ENCODE peak calls at places on chromosomes 13 and 19, in six cellular contexts. M is osteoblast, L is heart right ventricle, F is A549, D is left lung, H is upper lobe of right lung. Z is an unnamed sample.

GRCh38 chr19:50694815-50695145 is 24.8 kb downstream of the SHANK1 start:
- DNase-seq in M (no peak), L (no peak), F (no peak), D (no peak), H (no peak), Z (no peak)

GRCh38 chr13:113452942-113453901 is at the start of gene ADPRHL1:
- DNase-seq in M (no peak), L (peak; percentile 61), F (no peak), D (no peak), H (peak; percentile 55), Z (peak; percentile 64)

GRCh38 chr13:110944121-110944967 is 29.5 kb upstream of the ANKRD10 start:
- DNase-seq in M (peak; percentile 89), L (no peak), F (peak; percentile 65), D (no peak), H (no peak), Z (peak; percentile 54)

GRCh38 chr19:342801-343421 is 1.7 kb downstream of the MIER2 start:
- DNase-seq in M (peak; percentile 99), L (peak; percentile 46), F (no peak), D (peak; percentile 55), H (peak; percentile 73), Z (no peak)

GRCh38 chr13:54912367-54912766 is 1883.8 kb downstream of the OLFM4 start:
- DNase-seq in M (no peak), L (no peak), F (no peak), D (no peak), H (no peak), Z (no peak)

GRCh38 chr19:32178401-32178800 is 167.0 kb upstream of the ZNF507 start:
- DNase-seq in M (no peak), L (no peak), F (no peak), D (no peak), H (no peak), Z (peak; percentile 41)

GRCh38 chr13:106917024-106917491 is 349.1 kb upstream of the ARGLU1 start:
- DNase-seq in M (peak; percentile 65), L (peak; percentile 51), F (no peak), D (no peak), H (no peak), Z (no peak)

GRCh38 chr13:73722120-73722519 is 412.1 kb downstream of the KLF12 start:
- DNase-seq in M (peak; percentile 38), L (no peak), F (peak; percentile 21), D (no peak), H (no peak), Z (no peak)

GRCh38 chr19:16921766-16922591 is 33.2 kb downstream of the F2RL3 start:
- DNase-seq in M (no peak), L (no peak), F (no peak), D (peak; percentile 60), H (no peak), Z (no peak)

GRCh38 chr13:80030491-80030890 is 310.4 kb downstream of the SPRY2 start:
- DNase-seq in M (no peak), L (no peak), F (peak; percentile 67), D (no peak), H (peak; percentile 69), Z (no peak)

GRCh38 chr13:101916108-101916757 is 463.8 kb downstream of the ITGBL1 start:
- DNase-seq in M (peak; percentile 81), L (peak; percentile 40), F (peak; percentile 37), D (peak; percentile 69), H (peak; percentile 64), Z (no peak)

GRCh38 chr13:98970293-98970692 is 7.6 kb downstream of the DOCK9 start:
- DNase-seq in M (no peak), L (peak; percentile 35), F (no peak), D (no peak), H (no peak), Z (no peak)

GRCh38 chr13:86825410-86825809 is 845.8 kb upstream of the SLITRK5 start:
- DNase-seq in M (no peak), L (no peak), F (no peak), D (no peak), H (no peak), Z (no peak)

GRCh38 chr13:29763426-29764180 is 86.8 kb downstream of the UBL3 start:
- DNase-seq in M (no peak), L (no peak), F (no peak), D (no peak), H (no peak), Z (no peak)

GRCh38 chr19:45264781-45265317 is 13.8 kb downstream of the MARK4 start:
- DNase-seq in M (peak; percentile 73), L (no peak), F (no peak), D (no peak), H (no peak), Z (no peak)

GRCh38 chr13:49292742-49293498 is 45.2 kb downstream of the CDADC1 start:
- DNase-seq in M (peak; percentile 80), L (peak; percentile 57), F (no peak), D (no peak), H (no peak), Z (no peak)

GRCh38 chr13:34847751-34848150 is 94.3 kb upstream of the NBEA start:
- DNase-seq in M (no peak), L (no peak), F (no peak), D (no peak), H (no peak), Z (no peak)

GRCh38 chr13:34842466-34842865 is 99.6 kb upstream of the NBEA start:
- DNase-seq in M (no peak), L (no peak), F (no peak), D (no peak), H (no peak), Z (no peak)
- TF ChIP-seq CTCF in M (no peak), L (no peak), F (no peak), D (no peak), H (no peak), Z (no peak)

GRCh38 chr19:19618384-19619051 is at the start of gene PBX4:
- DNase-seq in M (peak; percentile 99), L (peak; percentile 89), F (peak; percentile 87), D (peak; percentile 98), H (peak; percentile 98), Z (no peak)
- H3K4me3 ChIP-seq in M (peak within 1 kb of the TSS; percentile 71), L (peak within 1 kb of the TSS; percentile 17), F (peak within 1 kb of the TSS; percentile 51), D (peak within 1 kb of the TSS; percentile 47), H (peak within 1 kb of the TSS; percentile 52), Z (peak within 1 kb of the TSS; percentile 70)

GRCh38 chr19:14826006-14826405 is 9.0 kb downstream of the OR7A5 start:
- DNase-seq in M (no peak), L (no peak), F (no peak), D (no peak), H (no peak), Z (no peak)
- H3K27ac ChIP-seq in M (no peak overlapping the region), L (no peak overlapping the region), F (no peak overlapping the region), D (no peak overlapping the region), H (no peak overlapping the region), Z (no peak overlapping the region)

GRCh38 chr19:5559804-5560133 is 8.0 kb downstream of the TINCR start:
- DNase-seq in M (peak; percentile 78), L (no peak), F (no peak), D (no peak), H (no peak), Z (no peak)

GRCh38 chr19:5563008-5563431 is 4.7 kb downstream of the TINCR start:
- DNase-seq in M (peak; percentile 75), L (no peak), F (peak; percentile 24), D (no peak), H (no peak), Z (no peak)

GRCh38 chr19:5562280-5562679 is 5.5 kb downstream of the TINCR start:
- DNase-seq in M (peak; percentile 11), L (no peak), F (no peak), D (no peak), H (no peak), Z (no peak)

GRCh38 chr19:5560156-5560555 is 7.6 kb downstream of the TINCR start:
- DNase-seq in M (peak; percentile 76), L (no peak), F (no peak), D (no peak), H (no peak), Z (no peak)

DNA sequence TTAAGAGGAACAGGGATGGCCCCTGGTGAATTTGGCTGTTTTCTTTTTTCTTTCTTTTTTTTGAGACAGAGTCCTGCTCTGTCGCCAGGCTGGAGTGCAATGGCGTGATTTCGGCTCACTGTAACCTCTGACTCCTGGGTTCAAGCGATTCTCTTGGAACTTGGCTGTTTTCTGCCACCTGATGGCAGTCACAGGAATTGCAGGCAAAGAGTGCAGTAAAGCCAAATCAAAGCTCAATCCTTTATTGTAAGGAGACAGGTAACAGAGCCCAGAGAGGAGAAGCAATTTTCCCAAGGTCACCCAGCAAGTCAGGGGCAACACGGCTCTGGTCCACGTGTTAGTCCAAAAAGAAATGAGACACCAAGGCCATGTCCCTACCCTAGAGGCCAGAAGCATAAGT is 6.2 kb downstream of the TINCR start:
- DNase-seq in M (no peak), L (no peak), F (no peak), D (no peak), H (no peak), Z (no peak)
- TF ChIP-seq CTCF in M (peak; percentile 37), L (peak; percentile 24), F (peak; percentile 24), D (no peak), H (peak; percentile 26), Z (no peak)

GRCh38 chr13:20714161-20714560 is 10.7 kb downstream of the IL17D start:
- DNase-seq in M (no peak), L (no peak), F (no peak), D (no peak), H (no peak), Z (no peak)
- H3K4me3 ChIP-seq in M (peak overlapping the region; percentile 69), L (no peak overlapping the region), F (no peak overlapping the region), D (no peak overlapping the region), H (no peak overlapping the region), Z (peak overlapping the region; percentile 54)

DNA sequence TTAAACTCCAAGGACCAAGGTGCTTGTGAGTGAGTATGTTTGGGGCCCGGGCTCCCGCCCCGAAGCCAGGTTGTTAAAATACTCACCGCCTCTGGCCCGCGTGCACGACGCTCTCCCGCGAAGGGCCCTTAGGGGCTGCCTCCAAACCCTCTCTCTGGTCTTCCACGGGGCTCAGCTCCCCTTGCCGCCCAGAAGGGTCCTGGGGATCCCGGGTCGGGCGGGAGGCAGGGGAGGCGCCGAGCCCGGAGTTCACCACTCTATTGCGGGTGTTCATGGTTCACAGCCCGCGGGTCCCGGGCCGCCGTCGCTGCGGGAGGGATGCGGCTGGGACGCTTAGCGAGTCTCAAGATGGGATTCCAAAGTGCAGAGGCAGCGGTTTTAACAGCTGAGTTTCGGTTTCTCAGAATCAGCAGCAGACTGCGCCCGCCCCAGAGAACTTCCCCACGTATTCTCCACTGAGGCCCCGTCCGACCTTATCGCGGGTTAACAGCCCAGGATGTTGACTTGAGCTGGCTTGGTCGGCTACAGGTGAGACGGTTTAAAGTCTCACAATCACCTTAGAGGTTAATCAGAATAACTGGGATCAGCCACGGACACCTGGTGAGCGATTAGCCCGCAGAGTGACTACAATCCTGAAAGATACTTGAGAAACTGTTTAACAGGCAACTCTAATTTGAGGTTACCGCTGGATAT is at the start of gene EPSTI1:
- DNase-seq in M (peak; percentile 73), L (peak; percentile 65), F (no peak), D (peak; percentile 89), H (peak; percentile 85), Z (peak; percentile 76)
- H3K27ac ChIP-seq in M (peak within 1 kb of the TSS; percentile 76), L (peak within 1 kb of the TSS; percentile 57), F (peak within 1 kb of the TSS; percentile 80), D (peak within 1 kb of the TSS; percentile 89), H (peak within 1 kb of the TSS; percentile 88), Z (peak within 1 kb of the TSS; percentile 80)